ENCODE peak calls at places on chromosomes 6 and 20, in four cellular contexts. One of them, this sample, is unnamed.

GRCh38 chr6:15546591-15546990 is 116.2 kb downstream of the DTNBP1 start:
- DNase-seq in stimulated activated CD8-positive, alpha-beta memory T cell treated with anti-CD3 and anti-CD28 coated beads, Interleukin-15, amount 100 ng/mL, for 4 hours: no peak
- DNase-seq in AG04449: no peak
- DNase-seq in type B pancreatic cell: no peak
- DNase-seq in this sample: no peak

GRCh38 chr6:163724196-163724595 is 309.7 kb downstream of the QKI start:
- DNase-seq in stimulated activated CD8-positive, alpha-beta memory T cell treated with anti-CD3 and anti-CD28 coated beads, Interleukin-15, amount 100 ng/mL, for 4 hours: no peak
- DNase-seq in AG04449: no peak
- DNase-seq in type B pancreatic cell: no peak
- DNase-seq in this sample: no peak

GRCh38 chr6:119096683-119097310 is 18.3 kb upstream of the FAM184A start:
- DNase-seq in stimulated activated CD8-positive, alpha-beta memory T cell treated with anti-CD3 and anti-CD28 coated beads, Interleukin-15, amount 100 ng/mL, for 4 hours: no peak
- DNase-seq in AG04449: no peak
- DNase-seq in type B pancreatic cell: no peak
- DNase-seq in this sample: no peak

GRCh38 chr6:87391334-87391733 is 16.4 kb upstream of the CFAP206 start:
- DNase-seq in stimulated activated CD8-positive, alpha-beta memory T cell treated with anti-CD3 and anti-CD28 coated beads, Interleukin-15, amount 100 ng/mL, for 4 hours: no peak
- DNase-seq in AG04449: no peak
- DNase-seq in type B pancreatic cell: no peak
- DNase-seq in this sample: no peak

GRCh38 chr6:30260036-30260504 is 46.9 kb upstream of the TRIM26 start:
- DNase-seq in stimulated activated CD8-positive, alpha-beta memory T cell treated with anti-CD3 and anti-CD28 coated beads, Interleukin-15, amount 100 ng/mL, for 4 hours: peak
- DNase-seq in AG04449: no peak
- DNase-seq in type B pancreatic cell: no peak
- DNase-seq in this sample: no peak

GRCh38 chr6:28567506-28567905 is 41.8 kb downstream of the GPX5 start:
- DNase-seq in stimulated activated CD8-positive, alpha-beta memory T cell treated with anti-CD3 and anti-CD28 coated beads, Interleukin-15, amount 100 ng/mL, for 4 hours: no peak
- DNase-seq in AG04449: no peak
- DNase-seq in type B pancreatic cell: no peak
- DNase-seq in this sample: no peak

GRCh38 chr20:2163312-2163711 is 61.7 kb downstream of the STK35 start:
- DNase-seq in stimulated activated CD8-positive, alpha-beta memory T cell treated with anti-CD3 and anti-CD28 coated beads, Interleukin-15, amount 100 ng/mL, for 4 hours: no peak
- DNase-seq in AG04449: no peak
- DNase-seq in type B pancreatic cell: no peak
- DNase-seq in this sample: no peak

GRCh38 chr6:168901076-168901475 is 352.6 kb downstream of the THBS2 start:
- DNase-seq in stimulated activated CD8-positive, alpha-beta memory T cell treated with anti-CD3 and anti-CD28 coated beads, Interleukin-15, amount 100 ng/mL, for 4 hours: no peak
- DNase-seq in AG04449: no peak
- DNase-seq in type B pancreatic cell: no peak
- DNase-seq in this sample: no peak

GRCh38 chr20:41138527-41139226 is 1.3 kb downstream of the PLCG1 start:
- DNase-seq in stimulated activated CD8-positive, alpha-beta memory T cell treated with anti-CD3 and anti-CD28 coated beads, Interleukin-15, amount 100 ng/mL, for 4 hours: no peak
- DNase-seq in AG04449: no peak
- DNase-seq in type B pancreatic cell: no peak
- DNase-seq in this sample: no peak

GRCh38 chr6:141669141-141669540 is 463.6 kb upstream of the GJE1 start:
- DNase-seq in stimulated activated CD8-positive, alpha-beta memory T cell treated with anti-CD3 and anti-CD28 coated beads, Interleukin-15, amount 100 ng/mL, for 4 hours: no peak
- DNase-seq in AG04449: no peak
- DNase-seq in type B pancreatic cell: no peak
- DNase-seq in this sample: no peak

GRCh38 chr20:14991023-14991422 is 653.6 kb upstream of the FLRT3 start:
- DNase-seq in stimulated activated CD8-positive, alpha-beta memory T cell treated with anti-CD3 and anti-CD28 coated beads, Interleukin-15, amount 100 ng/mL, for 4 hours: no peak
- DNase-seq in AG04449: no peak
- DNase-seq in type B pancreatic cell: no peak
- DNase-seq in this sample: no peak

GRCh38 chr6:39217177-39217864 is 12.0 kb downstream of the KCNK5 start:
- DNase-seq in stimulated activated CD8-positive, alpha-beta memory T cell treated with anti-CD3 and anti-CD28 coated beads, Interleukin-15, amount 100 ng/mL, for 4 hours: no peak
- DNase-seq in AG04449: no peak
- DNase-seq in type B pancreatic cell: no peak
- DNase-seq in this sample: no peak